ENCODE peak calls at places on chromosomes 4 and X, in nine cellular contexts. J is dorsolateral prefrontal cortex, F is H1, G is BE2C, Y is body of pancreas, X is GM06990, V is Caco-2, I is cardiac muscle cell, Z is ovary. D is an unnamed sample.

GRCh38 chrX:18146954-18147353 is 73.7 kb downstream of the BEND2 start:
- DNase-seq in J (no peak), F (peak; percentile 47), G (no peak), Y (peak; percentile 8), X (no peak), V (peak; percentile 30), I (peak; percentile 5), Z (no peak), D (peak; percentile 10)

GRCh38 chr4:159341486-159341885 is 238.6 kb downstream of the RAPGEF2 start:
- DNase-seq in J (no peak), F (no peak), G (no peak), Y (no peak), X (no peak), V (no peak), I (peak; percentile 63), Z (no peak), D (peak; percentile 60)

GRCh38 chr4:128225148-128225547 is 62.5 kb downstream of the PGRMC2 start:
- DNase-seq in J (no peak), F (no peak), G (peak; percentile 38), Y (no peak), X (no peak), V (no peak), I (peak; percentile 60), Z (no peak), D (peak; percentile 24)

GRCh38 chr4:151541438-151542071 is 132.6 kb downstream of the FHIP1A start:
- DNase-seq in J (no peak), F (no peak), G (peak; percentile 63), Y (no peak), X (no peak), V (no peak), I (peak; percentile 65), Z (no peak), D (peak; percentile 98)

GRCh38 chr4:56055027-56055976 is 106.6 kb downstream of the CEP135 start:
- DNase-seq in J (no peak), F (no peak), G (peak; percentile 20), Y (no peak), X (no peak), V (no peak), I (peak; percentile 7), Z (no peak), D (no peak)

GRCh38 chr4:185573651-185574199 is 38.4 kb upstream of the PDLIM3 start:
- DNase-seq in J (no peak), F (peak; percentile 57), G (peak; percentile 86), Y (no peak), X (no peak), V (peak; percentile 50), I (peak; percentile 84), Z (no peak), D (peak; percentile 79)

GRCh38 chr4:67911128-67911527 is 27.3 kb upstream of the TMPRSS11D start:
- DNase-seq in J (no peak), F (no peak), G (no peak), Y (no peak), X (no peak), V (no peak), I (no peak), Z (no peak), D (no peak)

GRCh38 chrX:110204986-110205385 is 112.9 kb downstream of the AMMECR1 start:
- DNase-seq in J (no peak), F (no peak), G (no peak), Y (no peak), X (no peak), V (no peak), I (peak; percentile 68), Z (no peak), D (peak; percentile 87)

GRCh38 chr4:84826681-84827080 is 139.8 kb downstream of the WDFY3 start:
- DNase-seq in J (no peak), F (no peak), G (no peak), Y (no peak), X (no peak), V (no peak), I (no peak), Z (no peak), D (no peak)

GRCh38 chrX:31070057-31070468 is 1.8 kb downstream of the FTHL17 start:
- DNase-seq in J (no peak), F (no peak), G (no peak), Y (no peak), X (no peak), V (no peak), I (no peak), Z (no peak), D (no peak)

GRCh38 chrX:10474510-10474909 is 145.9 kb downstream of the MID1 start:
- DNase-seq in J (no peak), F (no peak), G (no peak), Y (no peak), X (no peak), V (no peak), I (no peak), Z (no peak), D (no peak)

GRCh38 chrX:2498781-2499302 is 1.9 kb downstream of the DHRSX start:
- DNase-seq in J (peak; percentile 29), F (no peak), G (no peak), Y (no peak), X (no peak), V (peak; percentile 50), I (peak; percentile 40), Z (peak; percentile 36), D (peak; percentile 35)

GRCh38 chrX:97314348-97314747 is 430.6 kb downstream of the RPA4 start:
- DNase-seq in J (no peak), F (no peak), G (no peak), Y (no peak), X (no peak), V (no peak), I (no peak), Z (no peak), D (no peak)

GRCh38 chrX:129697204-129697829 is 41.5 kb upstream of the XPNPEP2 start:
- DNase-seq in J (no peak), F (no peak), G (no peak), Y (no peak), X (no peak), V (no peak), I (no peak), Z (no peak), D (no peak)
- TF ChIP-seq CTCF in J (no peak), F (no peak), G (no peak), Y (no peak), X (no peak), V (no peak), I (no peak), Z (no peak), D (no peak)

GRCh38 chrX:14073158-14073557 is 43.5 kb upstream of the GEMIN8 start:
- DNase-seq in J (no peak), F (no peak), G (no peak), Y (no peak), X (no peak), V (no peak), I (no peak), Z (no peak), D (peak; percentile 25)

GRCh38 chrX:14076639-14077038 is 46.9 kb upstream of the GEMIN8 start:
- DNase-seq in J (no peak), F (no peak), G (no peak), Y (no peak), X (no peak), V (no peak), I (no peak), Z (no peak), D (no peak)

GRCh38 chrX:14073561-14073960 is 43.9 kb upstream of the GEMIN8 start:
- DNase-seq in J (no peak), F (no peak), G (no peak), Y (no peak), X (no peak), V (no peak), I (no peak), Z (no peak), D (peak; percentile 59)
- H3K4me3 ChIP-seq in J (no peak overlapping the region), F (no peak overlapping the region), G (no peak overlapping the region), Y (no peak overlapping the region), X (no peak overlapping the region), V (no peak overlapping the region), I (no peak overlapping the region), Z (no peak overlapping the region), D (no peak overlapping the region)

GRCh38 chrX:8873956-8874355 is 72.8 kb upstream of the FAM9A start:
- DNase-seq in J (no peak), F (no peak), G (no peak), Y (no peak), X (no peak), V (no peak), I (no peak), Z (no peak), D (no peak)

DNA sequence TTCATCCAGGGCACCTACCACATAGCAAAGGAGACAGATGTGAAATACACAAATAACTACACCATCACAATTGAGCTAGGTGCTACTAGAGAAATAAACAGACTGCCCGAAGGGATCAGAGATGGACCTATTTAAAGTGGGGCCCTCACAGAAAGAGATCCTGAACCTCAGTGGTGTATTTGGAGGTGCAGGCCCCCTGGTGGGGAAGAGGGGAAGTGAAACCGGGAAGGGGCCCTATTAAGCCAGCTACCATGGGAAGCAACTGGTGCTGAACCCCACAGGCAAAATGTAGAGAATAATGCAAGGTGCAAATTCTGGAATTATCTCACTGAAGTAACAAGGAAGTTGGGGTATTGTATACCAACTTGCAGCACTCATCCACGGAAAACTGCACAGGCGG is 78.6 kb upstream of the FAM9A start:
- DNase-seq in J (no peak), F (peak; percentile 79), G (peak; percentile 18), Y (peak; percentile 19), X (no peak), V (peak; percentile 27), I (peak; percentile 20), Z (no peak), D (peak; percentile 26)
- TF ChIP-seq CTCF in J (no peak), F (peak; percentile 67), G (peak; percentile 65), Y (peak; percentile 13), X (peak; percentile 74), V (peak; percentile 18), I (peak; percentile 60), Z (no peak), D (peak; percentile 65)

DNA sequence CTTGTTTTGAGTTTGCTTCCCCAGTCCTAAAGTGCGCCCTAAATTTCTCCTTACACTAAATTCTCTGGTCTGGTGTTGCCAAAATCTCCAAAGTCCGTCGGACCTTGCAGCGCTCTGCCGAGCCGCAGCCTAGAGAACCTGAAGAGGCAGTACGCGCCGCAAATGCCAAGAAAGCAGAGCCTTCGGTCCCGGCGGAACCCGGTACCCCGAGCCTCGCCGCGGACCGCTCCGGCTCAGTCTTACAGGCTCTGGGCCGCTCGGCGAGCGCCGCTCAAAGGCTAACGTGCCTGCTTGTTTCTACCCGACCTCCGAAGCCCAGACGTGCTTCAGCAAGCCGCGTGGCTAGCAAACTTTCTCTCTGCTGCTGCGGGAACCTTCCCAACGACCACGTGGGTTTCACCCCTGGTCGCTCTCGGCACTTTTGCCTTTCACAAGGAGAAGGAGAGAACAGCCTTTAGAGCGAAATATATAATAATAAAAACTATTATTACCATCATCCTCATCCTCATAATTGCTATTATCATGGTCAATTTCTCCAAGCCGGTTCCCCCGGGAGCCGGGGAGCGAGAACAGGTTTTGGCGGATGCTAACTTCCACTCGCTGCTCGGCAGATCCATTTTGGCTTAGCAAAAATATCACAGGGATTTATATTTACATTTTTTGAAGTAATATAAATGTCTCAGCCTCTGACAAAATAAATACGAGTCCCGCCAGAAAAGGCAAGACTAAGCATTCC is 2.2 kb upstream of the HTR2C start:
- DNase-seq in J (no peak), F (peak; percentile 50), G (no peak), Y (no peak), X (peak; percentile 16), V (no peak), I (peak; percentile 4), Z (no peak), D (no peak)
- H3K4me3 ChIP-seq in J (peak overlapping the region; percentile 18), F (peak overlapping the region; percentile 72), G (peak overlapping the region; percentile 8), Y (no peak overlapping the region), X (no peak overlapping the region), V (no peak overlapping the region), I (peak overlapping the region; percentile 20), Z (no peak overlapping the region), D (no peak overlapping the region)